ENCODE peak calls at places on chromosome 1, in four cellular contexts. One of them, this sample, is unnamed. For H3K4me1 and H3K36me3, the result is how much of the 10 kb centered on the place peaks cover.

GRCh38 chr1:12692967-12693782 is 22.7 kb upstream of the AADACL3 start:
- DNase-seq in HCT116: no peak
- DNase-seq in heart left ventricle: no peak
- DNase-seq in uterus: no peak
- DNase-seq in this sample: no peak

GRCh38 chr1:3060601-3061551 is 8.1 kb upstream of the PRDM16 start:
- DNase-seq in HCT116: no peak
- DNase-seq in heart left ventricle: no peak
- DNase-seq in uterus: no peak
- DNase-seq in this sample: no peak

GRCh38 chr1:243790404-243790803 is 59.6 kb downstream of the AKT3 start:
- DNase-seq in HCT116: no peak
- DNase-seq in heart left ventricle: no peak
- DNase-seq in uterus: no peak
- DNase-seq in this sample: no peak

GRCh38 chr1:171940373-171940772 is 99.1 kb downstream of the DNM3 start:
- DNase-seq in HCT116: no peak
- DNase-seq in heart left ventricle: no peak
- DNase-seq in uterus: no peak
- DNase-seq in this sample: no peak

GRCh38 chr1:221099747-221100146 is 220.5 kb downstream of the HLX start:
- DNase-seq in HCT116: no peak
- DNase-seq in heart left ventricle: no peak
- DNase-seq in uterus: no peak
- DNase-seq in this sample: no peak

GRCh38 chr1:33228935-33229487 is 27.3 kb upstream of the ZNF362 start:
- DNase-seq in HCT116: no peak
- DNase-seq in heart left ventricle: peak
- DNase-seq in uterus: peak
- DNase-seq in this sample: no peak

GRCh38 chr1:24020032-24020431 is 39.9 kb upstream of the SRSF10 start:
- DNase-seq in HCT116: no peak
- DNase-seq in heart left ventricle: no peak
- DNase-seq in uterus: peak
- DNase-seq in this sample: no peak

GRCh38 chr1:38489844-38490270 is 369.7 kb downstream of the RRAGC start:
- DNase-seq in HCT116: peak
- DNase-seq in heart left ventricle: no peak
- DNase-seq in uterus: no peak
- DNase-seq in this sample: peak

GRCh38 chr1:208431721-208432120 is 187.5 kb upstream of the PLXNA2 start:
- DNase-seq in HCT116: no peak
- DNase-seq in heart left ventricle: no peak
- DNase-seq in uterus: no peak
- DNase-seq in this sample: no peak

GRCh38 chr1:9689971-9690381 is 38.4 kb downstream of the PIK3CD start:
- DNase-seq in HCT116: no peak
- DNase-seq in heart left ventricle: peak
- DNase-seq in uterus: peak
- DNase-seq in this sample: no peak

GRCh38 chr1:186304982-186305949 is 69.8 kb downstream of the TPR start:
- DNase-seq in HCT116: peak
- DNase-seq in heart left ventricle: no peak
- DNase-seq in uterus: no peak
- DNase-seq in this sample: peak

GRCh38 chr1:69976896-69977295 is 228.5 kb downstream of the LRRC40 start:
- DNase-seq in HCT116: no peak
- DNase-seq in heart left ventricle: peak
- DNase-seq in uterus: no peak
- DNase-seq in this sample: no peak

GRCh38 chr1:15937706-15938168 is 38.2 kb downstream of the ZBTB17 start:
- DNase-seq in HCT116: no peak
- DNase-seq in heart left ventricle: no peak
- DNase-seq in uterus: no peak
- DNase-seq in this sample: no peak

GRCh38 chr1:231020139-231020601 is 19.9 kb downstream of the FAM89A start:
- DNase-seq in HCT116: no peak
- DNase-seq in heart left ventricle: no peak
- DNase-seq in uterus: peak
- DNase-seq in this sample: no peak

DNA sequence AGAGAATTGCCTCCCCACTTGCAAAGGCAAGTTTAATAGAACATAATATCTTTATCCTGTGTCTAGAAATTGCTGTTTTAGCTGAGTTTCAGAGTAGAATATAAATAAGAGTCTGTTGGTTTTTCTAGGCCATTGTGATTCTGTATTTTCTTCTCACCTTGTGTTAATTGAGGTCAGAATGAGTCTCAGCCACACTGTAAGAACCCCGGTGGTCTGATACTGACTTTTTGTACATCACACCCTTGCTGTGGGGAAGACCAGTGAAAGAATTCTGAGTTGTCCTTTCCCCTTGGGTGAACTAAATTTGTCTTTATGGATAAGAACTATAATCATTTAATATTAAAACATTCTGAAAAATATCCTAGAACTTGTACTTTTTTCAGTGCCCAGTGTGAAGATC is 6.8 kb downstream of the HIPK1 start:
- DNase-seq in HCT116: no peak
- DNase-seq in heart left ventricle: no peak
- DNase-seq in uterus: no peak
- DNase-seq in this sample: no peak
- H3K4me1 ChIP-seq in HCT116: under half
- H3K4me1 ChIP-seq in heart left ventricle: under half
- H3K4me1 ChIP-seq in uterus: under half
- H3K4me1 ChIP-seq in this sample: under half

DNA sequence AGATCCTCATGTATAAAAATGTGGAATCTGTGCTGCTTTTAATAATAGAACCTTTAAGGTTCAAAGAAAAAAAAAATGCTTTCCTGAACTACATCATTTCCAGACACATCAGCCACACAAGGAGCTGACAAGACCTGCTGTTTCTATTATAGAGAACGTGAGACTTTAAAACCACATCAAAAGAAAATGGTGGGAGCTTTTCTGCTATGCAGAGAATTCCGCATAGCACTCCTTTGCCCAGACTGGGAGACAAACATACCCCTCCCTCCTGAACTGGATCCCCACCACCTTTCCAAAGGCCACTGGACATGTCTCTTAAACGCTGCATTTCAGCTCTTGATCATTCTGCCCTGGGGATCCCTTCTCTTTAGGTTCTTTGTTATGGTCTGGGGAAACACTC is 41.9 kb downstream of the TRIT1 start:
- DNase-seq in HCT116: no peak
- DNase-seq in heart left ventricle: no peak
- DNase-seq in uterus: no peak
- DNase-seq in this sample: no peak
- H3K36me3 ChIP-seq in HCT116: under half
- H3K36me3 ChIP-seq in heart left ventricle: half or more
- H3K36me3 ChIP-seq in uterus: under half
- H3K36me3 ChIP-seq in this sample: under half

DNA sequence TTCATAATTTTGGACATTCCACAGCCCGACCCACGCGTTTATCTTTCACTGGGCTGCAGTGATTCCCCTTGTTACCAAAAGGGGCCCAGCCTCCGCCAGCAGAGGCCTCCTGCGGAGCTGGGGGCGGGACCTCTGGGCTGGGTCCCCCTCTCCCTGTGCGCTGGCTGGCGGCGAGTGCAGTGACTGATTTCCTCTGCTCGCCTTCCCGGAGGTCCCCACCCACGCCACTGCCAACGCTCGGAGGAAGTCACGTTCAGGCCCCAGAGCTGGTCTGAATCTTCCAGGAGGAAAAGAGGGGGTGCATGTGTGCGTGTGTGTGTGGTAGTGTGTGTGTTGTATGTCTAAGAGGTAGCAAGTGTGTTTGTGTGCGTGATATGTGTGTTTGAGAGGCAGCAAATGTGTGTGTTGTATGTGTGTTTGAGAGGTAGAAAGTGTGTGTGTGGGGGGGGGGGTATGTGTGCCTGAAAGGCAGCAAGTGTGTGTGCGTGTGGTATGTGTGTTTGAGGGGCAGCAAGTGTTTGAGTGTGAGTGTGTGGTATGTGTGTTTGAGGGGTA is 35.0 kb upstream of the JAK1 start:
- DNase-seq in HCT116: no peak
- DNase-seq in heart left ventricle: peak
- DNase-seq in uterus: peak
- DNase-seq in this sample: no peak
- H3K4me3 ChIP-seq in HCT116: no peak
- H3K4me3 ChIP-seq in heart left ventricle: peak
- H3K4me3 ChIP-seq in uterus: no peak
- H3K4me3 ChIP-seq in this sample: no peak

GRCh38 chr1:1567831-1568380 is 6.8 kb downstream of the SSU72 start:
- DNase-seq in HCT116: no peak
- DNase-seq in heart left ventricle: no peak
- DNase-seq in uterus: no peak
- DNase-seq in this sample: no peak
- H3K4me1 ChIP-seq in HCT116: under half
- H3K4me1 ChIP-seq in heart left ventricle: under half
- H3K4me1 ChIP-seq in uterus: under half
- H3K4me1 ChIP-seq in this sample: under half

DNA sequence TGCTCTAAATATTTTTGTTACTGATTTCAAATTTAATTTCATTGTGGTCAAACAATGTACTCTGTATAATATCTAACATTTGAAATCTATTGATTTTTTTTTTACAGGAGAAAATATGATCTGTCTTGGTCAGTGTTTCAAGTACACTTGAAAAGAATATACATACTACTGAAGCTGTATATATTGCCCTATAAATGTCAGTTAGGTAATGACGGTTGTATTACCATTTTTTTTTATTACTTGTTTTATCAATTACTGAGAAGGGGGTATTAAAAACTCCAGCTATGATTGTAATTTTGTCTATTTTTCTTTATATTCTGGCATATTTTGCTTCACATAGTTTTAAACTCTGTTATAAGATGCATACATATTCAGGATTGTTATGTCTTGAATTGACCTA is 59.7 kb upstream of the CACHD1 start:
- DNase-seq in HCT116: no peak
- DNase-seq in heart left ventricle: no peak
- DNase-seq in uterus: no peak
- DNase-seq in this sample: no peak
- H3K36me3 ChIP-seq in HCT116: under half
- H3K36me3 ChIP-seq in heart left ventricle: under half
- H3K36me3 ChIP-seq in uterus: under half
- H3K36me3 ChIP-seq in this sample: under half

GRCh38 chr1:210104103-210104502 is 128.5 kb upstream of the SERTAD4 start:
- DNase-seq in HCT116: no peak
- DNase-seq in heart left ventricle: no peak
- DNase-seq in uterus: no peak
- DNase-seq in this sample: no peak
- H3K4me3 ChIP-seq in HCT116: no peak
- H3K4me3 ChIP-seq in heart left ventricle: no peak
- H3K4me3 ChIP-seq in uterus: no peak
- H3K4me3 ChIP-seq in this sample: no peak

This sample was measured in iPS DF 6.9.